ENCODE peak calls at places on chromosomes 3 and 15, in eight cellular contexts. One of them, this sample, is unnamed.

GRCh38 chr3:121723485-121723884 is 26.1 kb downstream of the GOLGB1 start:
- DNase-seq in substantia nigra: no peak
- DNase-seq in thoracic aorta: no peak
- DNase-seq in A549: no peak
- DNase-seq in esophagus squamous epithelium: no peak
- DNase-seq in tibial nerve: no peak
- DNase-seq in pancreas: no peak
- DNase-seq in transverse colon: no peak
- DNase-seq in this sample: no peak

GRCh38 chr15:77143606-77144005 is 72.7 kb upstream of the TSPAN3 start:
- DNase-seq in thoracic aorta: no peak
- DNase-seq in A549: no peak
- DNase-seq in pancreas: no peak
- DNase-seq in transverse colon: no peak
- DNase-seq in substantia nigra: no peak
- DNase-seq in esophagus squamous epithelium: no peak
- DNase-seq in tibial nerve: no peak
- DNase-seq in this sample: no peak

GRCh38 chr3:49611714-49612113 is 57.4 kb downstream of the BSN start:
- DNase-seq in thoracic aorta: no peak
- DNase-seq in substantia nigra: no peak
- DNase-seq in A549: no peak
- DNase-seq in transverse colon: no peak
- DNase-seq in esophagus squamous epithelium: no peak
- DNase-seq in pancreas: no peak
- DNase-seq in tibial nerve: no peak
- DNase-seq in this sample: no peak

GRCh38 chr15:71083349-71083748 is 31.9 kb upstream of the THSD4 start:
- DNase-seq in tibial nerve: no peak
- DNase-seq in thoracic aorta: peak
- DNase-seq in A549: no peak
- DNase-seq in transverse colon: no peak
- DNase-seq in esophagus squamous epithelium: no peak
- DNase-seq in pancreas: no peak
- DNase-seq in substantia nigra: no peak
- DNase-seq in this sample: no peak

GRCh38 chr15:58260911-58261267 is 122.7 kb downstream of the AQP9 start:
- DNase-seq in A549: no peak
- DNase-seq in esophagus squamous epithelium: no peak
- DNase-seq in substantia nigra: no peak
- DNase-seq in transverse colon: no peak
- DNase-seq in pancreas: no peak
- DNase-seq in tibial nerve: no peak
- DNase-seq in thoracic aorta: no peak
- DNase-seq in this sample: no peak

GRCh38 chr3:82329300-82329699 is 567.9 kb upstream of the GBE1 start:
- DNase-seq in thoracic aorta: no peak
- DNase-seq in tibial nerve: no peak
- DNase-seq in A549: no peak
- DNase-seq in esophagus squamous epithelium: no peak
- DNase-seq in transverse colon: no peak
- DNase-seq in pancreas: no peak
- DNase-seq in substantia nigra: no peak
- DNase-seq in this sample: no peak

GRCh38 chr15:64619880-64620839 is 155.2 kb downstream of the RBPMS2 start:
- DNase-seq in tibial nerve: no peak
- DNase-seq in esophagus squamous epithelium: no peak
- DNase-seq in thoracic aorta: no peak
- DNase-seq in pancreas: no peak
- DNase-seq in substantia nigra: no peak
- DNase-seq in A549: no peak
- DNase-seq in transverse colon: no peak
- DNase-seq in this sample: no peak

GRCh38 chr15:27825023-27825422 is 274.1 kb downstream of the OCA2 start:
- DNase-seq in pancreas: no peak
- DNase-seq in substantia nigra: no peak
- DNase-seq in tibial nerve: no peak
- DNase-seq in A549: no peak
- DNase-seq in thoracic aorta: no peak
- DNase-seq in esophagus squamous epithelium: no peak
- DNase-seq in transverse colon: no peak
- DNase-seq in this sample: no peak

GRCh38 chr3:189508784-189509489 is 122.3 kb upstream of the TP63 start:
- DNase-seq in pancreas: no peak
- DNase-seq in thoracic aorta: no peak
- DNase-seq in transverse colon: no peak
- DNase-seq in tibial nerve: no peak
- DNase-seq in esophagus squamous epithelium: no peak
- DNase-seq in A549: no peak
- DNase-seq in substantia nigra: no peak
- DNase-seq in this sample: no peak

GRCh38 chr3:41417574-41417973 is 218.3 kb downstream of the CTNNB1 start:
- DNase-seq in tibial nerve: no peak
- DNase-seq in transverse colon: no peak
- DNase-seq in substantia nigra: no peak
- DNase-seq in esophagus squamous epithelium: no peak
- DNase-seq in thoracic aorta: no peak
- DNase-seq in A549: no peak
- DNase-seq in pancreas: no peak
- DNase-seq in this sample: no peak

GRCh38 chr3:21544076-21544462 is 206.9 kb downstream of the ZNF385D start:
- DNase-seq in A549: no peak
- DNase-seq in substantia nigra: no peak
- DNase-seq in transverse colon: no peak
- DNase-seq in thoracic aorta: no peak
- DNase-seq in pancreas: no peak
- DNase-seq in esophagus squamous epithelium: no peak
- DNase-seq in tibial nerve: no peak
- DNase-seq in this sample: no peak

GRCh38 chr3:23406576-23406975 is 203.4 kb downstream of the UBE2E2 start:
- DNase-seq in pancreas: no peak
- DNase-seq in A549: no peak
- DNase-seq in thoracic aorta: no peak
- DNase-seq in transverse colon: no peak
- DNase-seq in tibial nerve: no peak
- DNase-seq in esophagus squamous epithelium: no peak
- DNase-seq in substantia nigra: no peak
- DNase-seq in this sample: no peak

GRCh38 chr15:39376371-39376909 is 204.4 kb upstream of the THBS1 start:
- DNase-seq in pancreas: no peak
- DNase-seq in tibial nerve: no peak
- DNase-seq in thoracic aorta: no peak
- DNase-seq in substantia nigra: no peak
- DNase-seq in esophagus squamous epithelium: no peak
- DNase-seq in transverse colon: no peak
- DNase-seq in A549: no peak
- DNase-seq in this sample: no peak

GRCh38 chr3:58250093-58250707 is 12.6 kb downstream of the ABHD6 start:
- DNase-seq in thoracic aorta: no peak
- DNase-seq in pancreas: no peak
- DNase-seq in substantia nigra: no peak
- DNase-seq in transverse colon: no peak
- DNase-seq in A549: no peak
- DNase-seq in esophagus squamous epithelium: no peak
- DNase-seq in tibial nerve: no peak
- DNase-seq in this sample: no peak

GRCh38 chr15:98956796-98957553 is 50.6 kb downstream of the PGPEP1L start:
- DNase-seq in esophagus squamous epithelium: no peak
- DNase-seq in transverse colon: no peak
- DNase-seq in thoracic aorta: no peak
- DNase-seq in pancreas: no peak
- DNase-seq in tibial nerve: no peak
- DNase-seq in A549: no peak
- DNase-seq in substantia nigra: no peak
- DNase-seq in this sample: no peak

GRCh38 chr3:171883257-171883892 is 40.2 kb downstream of the TMEM212 start:
- DNase-seq in transverse colon: no peak
- DNase-seq in pancreas: no peak
- DNase-seq in substantia nigra: no peak
- DNase-seq in esophagus squamous epithelium: no peak
- DNase-seq in A549: peak
- DNase-seq in thoracic aorta: no peak
- DNase-seq in tibial nerve: no peak
- DNase-seq in this sample: no peak

GRCh38 chr15:29675791-29676301 is 146.4 kb downstream of the TJP1 start:
- DNase-seq in tibial nerve: no peak
- DNase-seq in transverse colon: no peak
- DNase-seq in pancreas: no peak
- DNase-seq in substantia nigra: no peak
- DNase-seq in esophagus squamous epithelium: no peak
- DNase-seq in thoracic aorta: no peak
- DNase-seq in A549: no peak
- DNase-seq in this sample: no peak

GRCh38 chr3:113890256-113890900 is 51.8 kb downstream of the GRAMD1C start:
- DNase-seq in thoracic aorta: no peak
- DNase-seq in A549: no peak
- DNase-seq in tibial nerve: no peak
- DNase-seq in substantia nigra: no peak
- DNase-seq in esophagus squamous epithelium: no peak
- DNase-seq in pancreas: peak
- DNase-seq in transverse colon: peak
- DNase-seq in this sample: no peak

GRCh38 chr3:13537926-13538325 is 11.0 kb upstream of the FBLN2 start:
- DNase-seq in tibial nerve: no peak
- DNase-seq in thoracic aorta: no peak
- DNase-seq in pancreas: no peak
- DNase-seq in transverse colon: no peak
- DNase-seq in A549: peak
- DNase-seq in substantia nigra: no peak
- DNase-seq in esophagus squamous epithelium: no peak
- DNase-seq in this sample: no peak

GRCh38 chr3:84308379-84308778 is 650.4 kb upstream of the CADM2 start:
- DNase-seq in tibial nerve: no peak
- DNase-seq in substantia nigra: no peak
- DNase-seq in pancreas: no peak
- DNase-seq in A549: no peak
- DNase-seq in transverse colon: no peak
- DNase-seq in thoracic aorta: no peak
- DNase-seq in esophagus squamous epithelium: no peak
- DNase-seq in this sample: no peak

GRCh38 chr3:84304214-84304613 is 654.6 kb upstream of the CADM2 start:
- DNase-seq in pancreas: no peak
- DNase-seq in substantia nigra: no peak
- DNase-seq in A549: no peak
- DNase-seq in transverse colon: no peak
- DNase-seq in esophagus squamous epithelium: no peak
- DNase-seq in tibial nerve: no peak
- DNase-seq in thoracic aorta: no peak
- DNase-seq in this sample: no peak

GRCh38 chr3:84307339-84307738 is 651.5 kb upstream of the CADM2 start:
- DNase-seq in tibial nerve: no peak
- DNase-seq in pancreas: no peak
- DNase-seq in thoracic aorta: no peak
- DNase-seq in A549: no peak
- DNase-seq in substantia nigra: no peak
- DNase-seq in transverse colon: no peak
- DNase-seq in esophagus squamous epithelium: no peak
- DNase-seq in this sample: no peak
- H3K27ac ChIP-seq in tibial nerve: no peak
- H3K27ac ChIP-seq in pancreas: no peak
- H3K27ac ChIP-seq in thoracic aorta: no peak
- H3K27ac ChIP-seq in A549: no peak
- H3K27ac ChIP-seq in substantia nigra: no peak
- H3K27ac ChIP-seq in transverse colon: no peak
- H3K27ac ChIP-seq in esophagus squamous epithelium: no peak
- H3K27ac ChIP-seq in this sample: no peak

GRCh38 chr3:141429371-141430035 is 57.3 kb upstream of the RASA2 start:
- DNase-seq in transverse colon: no peak
- DNase-seq in pancreas: no peak
- DNase-seq in A549: no peak
- DNase-seq in esophagus squamous epithelium: no peak
- DNase-seq in substantia nigra: no peak
- DNase-seq in thoracic aorta: no peak
- DNase-seq in tibial nerve: no peak
- DNase-seq in this sample: no peak

GRCh38 chr3:141430326-141430725 is 56.5 kb upstream of the RASA2 start:
- DNase-seq in transverse colon: no peak
- DNase-seq in esophagus squamous epithelium: no peak
- DNase-seq in A549: no peak
- DNase-seq in pancreas: no peak
- DNase-seq in substantia nigra: no peak
- DNase-seq in tibial nerve: no peak
- DNase-seq in thoracic aorta: no peak
- DNase-seq in this sample: no peak

GRCh38 chr3:141425523-141426233 is 57.4 kb downstream of the ZBTB38 start:
- DNase-seq in tibial nerve: no peak
- DNase-seq in thoracic aorta: no peak
- DNase-seq in esophagus squamous epithelium: no peak
- DNase-seq in substantia nigra: no peak
- DNase-seq in A549: no peak
- DNase-seq in transverse colon: no peak
- DNase-seq in pancreas: no peak
- DNase-seq in this sample: no peak

GRCh38 chr3:141426404-141427034 is 58.2 kb downstream of the ZBTB38 start:
- DNase-seq in pancreas: peak
- DNase-seq in A549: no peak
- DNase-seq in esophagus squamous epithelium: no peak
- DNase-seq in transverse colon: peak
- DNase-seq in thoracic aorta: peak
- DNase-seq in substantia nigra: peak
- DNase-seq in tibial nerve: peak
- DNase-seq in this sample: no peak

DNA sequence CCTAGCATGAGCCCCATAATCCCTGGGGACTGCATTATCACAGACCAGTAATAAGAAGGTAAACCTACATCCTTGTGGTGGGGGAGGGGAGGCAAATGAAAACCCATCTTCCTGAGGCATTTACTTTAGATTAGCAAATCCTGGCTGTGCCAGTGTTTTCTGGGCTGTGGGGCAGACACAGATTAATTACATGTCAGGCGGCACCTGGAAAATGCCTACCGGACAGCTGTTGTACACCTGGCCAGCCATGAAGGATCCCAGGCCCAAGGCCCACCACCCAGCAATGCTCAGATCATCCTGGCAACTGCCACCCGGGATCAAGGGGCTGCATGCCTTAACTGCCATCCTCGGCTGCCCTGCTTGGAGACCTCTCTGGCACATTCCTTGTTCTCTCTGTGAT is 59.1 kb upstream of the RASA2 start:
- DNase-seq in A549: no peak
- DNase-seq in transverse colon: no peak
- DNase-seq in thoracic aorta: no peak
- DNase-seq in substantia nigra: no peak
- DNase-seq in pancreas: peak
- DNase-seq in tibial nerve: no peak
- DNase-seq in esophagus squamous epithelium: no peak
- DNase-seq in this sample: no peak
- H3K27ac ChIP-seq in A549: peak
- H3K27ac ChIP-seq in transverse colon: peak
- H3K27ac ChIP-seq in thoracic aorta: peak
- H3K27ac ChIP-seq in substantia nigra: peak
- H3K27ac ChIP-seq in pancreas: peak
- H3K27ac ChIP-seq in tibial nerve: no peak
- H3K27ac ChIP-seq in esophagus squamous epithelium: no peak
- H3K27ac ChIP-seq in this sample: no peak

GRCh38 chr3:52894756-52895155 is 2.6 kb downstream of the STIMATE start:
- DNase-seq in thoracic aorta: no peak
- DNase-seq in transverse colon: no peak
- DNase-seq in A549: no peak
- DNase-seq in pancreas: no peak
- DNase-seq in esophagus squamous epithelium: no peak
- DNase-seq in tibial nerve: no peak
- DNase-seq in substantia nigra: no peak
- DNase-seq in this sample: no peak
- H3K27ac ChIP-seq in thoracic aorta: peak
- H3K27ac ChIP-seq in transverse colon: no peak
- H3K27ac ChIP-seq in A549: no peak
- H3K27ac ChIP-seq in pancreas: peak
- H3K27ac ChIP-seq in esophagus squamous epithelium: no peak
- H3K27ac ChIP-seq in tibial nerve: no peak
- H3K27ac ChIP-seq in substantia nigra: no peak
- H3K27ac ChIP-seq in this sample: no peak

GRCh38 chr15:51077565-51078153 is 17.0 kb downstream of the TNFAIP8L3 start:
- DNase-seq in A549: no peak
- DNase-seq in esophagus squamous epithelium: no peak
- DNase-seq in substantia nigra: no peak
- DNase-seq in tibial nerve: peak
- DNase-seq in thoracic aorta: no peak
- DNase-seq in transverse colon: peak
- DNase-seq in pancreas: peak
- DNase-seq in this sample: peak
- H3K27ac ChIP-seq in A549: no peak
- H3K27ac ChIP-seq in esophagus squamous epithelium: peak
- H3K27ac ChIP-seq in substantia nigra: no peak
- H3K27ac ChIP-seq in tibial nerve: no peak
- H3K27ac ChIP-seq in thoracic aorta: peak
- H3K27ac ChIP-seq in transverse colon: peak
- H3K27ac ChIP-seq in pancreas: no peak
- H3K27ac ChIP-seq in this sample: no peak